ENCODE peak calls at places on chromosomes 11 and 22, in six cellular contexts. One of them, this sample, is unnamed.

GRCh38 chr11:116180806-116181600 is 591.8 kb downstream of the BUD13 start:
- DNase-seq in HAP-1: no peak
- DNase-seq in fibroblast of mammary gland: no peak
- DNase-seq in naive thymus-derived CD4-positive, alpha-beta T cell: no peak
- DNase-seq in aorta: no peak
- DNase-seq in Caco-2: peak
- DNase-seq in this sample: no peak

GRCh38 chr11:122727101-122727929 is 71.8 kb downstream of the UBASH3B start:
- DNase-seq in aorta: no peak
- DNase-seq in HAP-1: no peak
- DNase-seq in fibroblast of mammary gland: no peak
- DNase-seq in Caco-2: no peak
- DNase-seq in naive thymus-derived CD4-positive, alpha-beta T cell: peak
- DNase-seq in this sample: no peak

GRCh38 chr11:64884019-64884418 is 5.6 kb upstream of the EHD1 start:
- DNase-seq in Caco-2: no peak
- DNase-seq in aorta: no peak
- DNase-seq in naive thymus-derived CD4-positive, alpha-beta T cell: no peak
- DNase-seq in HAP-1: no peak
- DNase-seq in fibroblast of mammary gland: no peak
- DNase-seq in this sample: no peak

GRCh38 chr11:21514298-21514697 is 678.6 kb upstream of the ANO5 start:
- DNase-seq in aorta: no peak
- DNase-seq in naive thymus-derived CD4-positive, alpha-beta T cell: no peak
- DNase-seq in Caco-2: no peak
- DNase-seq in HAP-1: no peak
- DNase-seq in fibroblast of mammary gland: no peak
- DNase-seq in this sample: peak

GRCh38 chr11:1305063-1305495 is 4.4 kb downstream of the TOLLIP start:
- DNase-seq in Caco-2: no peak
- DNase-seq in aorta: no peak
- DNase-seq in fibroblast of mammary gland: no peak
- DNase-seq in HAP-1: no peak
- DNase-seq in naive thymus-derived CD4-positive, alpha-beta T cell: no peak
- DNase-seq in this sample: no peak

GRCh38 chr11:27699926-27700350 is 317 bp downstream of the BDNF start:
- DNase-seq in Caco-2: no peak
- DNase-seq in fibroblast of mammary gland: no peak
- DNase-seq in HAP-1: no peak
- DNase-seq in aorta: no peak
- DNase-seq in naive thymus-derived CD4-positive, alpha-beta T cell: no peak
- DNase-seq in this sample: no peak

GRCh38 chr11:82975882-82976281 is 74.3 kb downstream of the DDIAS start:
- DNase-seq in HAP-1: peak
- DNase-seq in Caco-2: no peak
- DNase-seq in fibroblast of mammary gland: no peak
- DNase-seq in aorta: no peak
- DNase-seq in naive thymus-derived CD4-positive, alpha-beta T cell: no peak
- DNase-seq in this sample: no peak

GRCh38 chr11:125494987-125495725 is 909 bp downstream of the FEZ1 start:
- DNase-seq in HAP-1: peak
- DNase-seq in Caco-2: no peak
- DNase-seq in fibroblast of mammary gland: peak
- DNase-seq in naive thymus-derived CD4-positive, alpha-beta T cell: peak
- DNase-seq in aorta: peak
- DNase-seq in this sample: peak

GRCh38 chr11:121336279-121336947 is 43.8 kb downstream of the SC5D start:
- DNase-seq in Caco-2: no peak
- DNase-seq in HAP-1: no peak
- DNase-seq in fibroblast of mammary gland: no peak
- DNase-seq in naive thymus-derived CD4-positive, alpha-beta T cell: no peak
- DNase-seq in aorta: no peak
- DNase-seq in this sample: no peak

GRCh38 chr11:10579700-10580099 is 11.2 kb upstream of the LYVE1 start:
- DNase-seq in naive thymus-derived CD4-positive, alpha-beta T cell: no peak
- DNase-seq in HAP-1: no peak
- DNase-seq in fibroblast of mammary gland: no peak
- DNase-seq in aorta: no peak
- DNase-seq in Caco-2: no peak
- DNase-seq in this sample: no peak

GRCh38 chr11:111367411-111368284 is 11.4 kb downstream of the POU2AF1 start:
- DNase-seq in fibroblast of mammary gland: no peak
- DNase-seq in Caco-2: no peak
- DNase-seq in aorta: no peak
- DNase-seq in naive thymus-derived CD4-positive, alpha-beta T cell: no peak
- DNase-seq in HAP-1: no peak
- DNase-seq in this sample: no peak

GRCh38 chr22:32067613-32068012 is 24.6 kb downstream of the SLC5A1 start:
- DNase-seq in fibroblast of mammary gland: no peak
- DNase-seq in Caco-2: no peak
- DNase-seq in naive thymus-derived CD4-positive, alpha-beta T cell: no peak
- DNase-seq in HAP-1: no peak
- DNase-seq in aorta: no peak
- DNase-seq in this sample: no peak

GRCh38 chr11:128467610-128468041 is 119.7 kb downstream of the ETS1 start:
- DNase-seq in fibroblast of mammary gland: peak
- DNase-seq in aorta: peak
- DNase-seq in HAP-1: no peak
- DNase-seq in naive thymus-derived CD4-positive, alpha-beta T cell: no peak
- DNase-seq in Caco-2: peak
- DNase-seq in this sample: no peak

GRCh38 chr22:42282252-42282942 is 11.9 kb upstream of the TCF20 start:
- DNase-seq in aorta: peak
- DNase-seq in Caco-2: peak
- DNase-seq in naive thymus-derived CD4-positive, alpha-beta T cell: no peak
- DNase-seq in HAP-1: no peak
- DNase-seq in fibroblast of mammary gland: no peak
- DNase-seq in this sample: peak

GRCh38 chr11:29293825-29294224 is 723.0 kb downstream of the KCNA4 start:
- DNase-seq in fibroblast of mammary gland: peak
- DNase-seq in naive thymus-derived CD4-positive, alpha-beta T cell: no peak
- DNase-seq in HAP-1: no peak
- DNase-seq in Caco-2: no peak
- DNase-seq in aorta: no peak
- DNase-seq in this sample: no peak

GRCh38 chr11:44912270-44912987 is 38.3 kb downstream of the TP53I11 start:
- DNase-seq in fibroblast of mammary gland: no peak
- DNase-seq in naive thymus-derived CD4-positive, alpha-beta T cell: no peak
- DNase-seq in aorta: no peak
- DNase-seq in Caco-2: no peak
- DNase-seq in HAP-1: no peak
- DNase-seq in this sample: peak

GRCh38 chr11:64500176-64501013 is 90.6 kb upstream of the SLC22A12 start:
- DNase-seq in HAP-1: no peak
- DNase-seq in Caco-2: no peak
- DNase-seq in aorta: no peak
- DNase-seq in fibroblast of mammary gland: peak
- DNase-seq in naive thymus-derived CD4-positive, alpha-beta T cell: no peak
- DNase-seq in this sample: no peak

GRCh38 chr11:85752201-85752889 is 58.6 kb downstream of the SYTL2 start:
- DNase-seq in Caco-2: no peak
- DNase-seq in aorta: no peak
- DNase-seq in fibroblast of mammary gland: no peak
- DNase-seq in naive thymus-derived CD4-positive, alpha-beta T cell: no peak
- DNase-seq in HAP-1: no peak
- DNase-seq in this sample: no peak

GRCh38 chr11:95419915-95420314 is 188.9 kb upstream of the SESN3 start:
- DNase-seq in HAP-1: no peak
- DNase-seq in naive thymus-derived CD4-positive, alpha-beta T cell: no peak
- DNase-seq in fibroblast of mammary gland: peak
- DNase-seq in aorta: no peak
- DNase-seq in Caco-2: no peak
- DNase-seq in this sample: no peak

DNA sequence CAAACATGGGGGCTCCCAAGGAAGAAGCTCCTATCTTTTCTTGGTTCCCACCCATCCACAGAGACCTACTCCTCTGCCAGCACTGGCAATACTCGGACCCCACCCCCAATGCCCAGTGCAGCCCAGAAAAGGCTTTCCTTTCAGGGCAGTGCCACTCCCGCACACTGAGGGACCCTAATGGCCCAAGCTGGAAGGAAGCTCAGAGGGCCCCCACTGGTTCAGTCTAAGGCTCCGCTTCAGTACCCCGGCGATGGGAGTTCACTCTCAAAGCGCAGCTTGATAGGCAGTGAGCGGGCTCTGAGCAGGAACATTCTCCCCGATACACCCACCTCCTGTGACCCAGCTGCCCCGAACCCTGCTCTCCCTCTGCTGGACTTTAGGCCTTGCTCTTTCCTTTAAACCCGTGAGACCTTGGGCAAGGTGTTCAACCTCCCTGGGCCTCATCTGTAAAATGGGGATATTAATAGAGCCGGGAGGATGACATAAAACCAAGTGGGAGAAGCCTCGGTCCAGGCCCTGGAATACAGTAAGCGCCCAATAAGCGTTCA is 48.4 kb downstream of the CHRDL2 start:
- DNase-seq in naive thymus-derived CD4-positive, alpha-beta T cell: no peak
- DNase-seq in fibroblast of mammary gland: no peak
- DNase-seq in aorta: peak
- DNase-seq in HAP-1: no peak
- DNase-seq in Caco-2: peak
- DNase-seq in this sample: peak
- H3K4me3 ChIP-seq in naive thymus-derived CD4-positive, alpha-beta T cell: no peak
- H3K4me3 ChIP-seq in fibroblast of mammary gland: no peak
- H3K4me3 ChIP-seq in aorta: peak
- H3K4me3 ChIP-seq in HAP-1: no peak
- H3K4me3 ChIP-seq in Caco-2: no peak
- H3K4me3 ChIP-seq in this sample: peak

GRCh38 chr11:5597953-5598352 is 1.5 kb downstream of the TRIM6 start:
- DNase-seq in fibroblast of mammary gland: no peak
- DNase-seq in aorta: no peak
- DNase-seq in HAP-1: no peak
- DNase-seq in naive thymus-derived CD4-positive, alpha-beta T cell: no peak
- DNase-seq in Caco-2: no peak
- DNase-seq in this sample: no peak
- H3K4me3 ChIP-seq in fibroblast of mammary gland: no peak
- H3K4me3 ChIP-seq in aorta: peak
- H3K4me3 ChIP-seq in HAP-1: peak
- H3K4me3 ChIP-seq in naive thymus-derived CD4-positive, alpha-beta T cell: no peak
- H3K4me3 ChIP-seq in Caco-2: no peak
- H3K4me3 ChIP-seq in this sample: no peak

GRCh38 chr22:50182176-50183081 is 3.3 kb upstream of the TRABD start:
- DNase-seq in naive thymus-derived CD4-positive, alpha-beta T cell: no peak
- DNase-seq in fibroblast of mammary gland: no peak
- DNase-seq in HAP-1: no peak
- DNase-seq in aorta: peak
- DNase-seq in Caco-2: no peak
- DNase-seq in this sample: no peak

GRCh38 chr22:50185384-50186087 is at the start of gene TRABD:
- DNase-seq in fibroblast of mammary gland: peak
- DNase-seq in naive thymus-derived CD4-positive, alpha-beta T cell: peak
- DNase-seq in HAP-1: peak
- DNase-seq in aorta: peak
- DNase-seq in Caco-2: peak
- DNase-seq in this sample: peak

GRCh38 chr22:50183141-50183971 is 2.4 kb upstream of the TRABD start:
- DNase-seq in naive thymus-derived CD4-positive, alpha-beta T cell: no peak
- DNase-seq in Caco-2: no peak
- DNase-seq in HAP-1: no peak
- DNase-seq in aorta: peak
- DNase-seq in fibroblast of mammary gland: no peak
- DNase-seq in this sample: no peak

GRCh38 chr22:50184541-50185383 is 951 bp upstream of the TRABD start:
- DNase-seq in HAP-1: no peak
- DNase-seq in aorta: no peak
- DNase-seq in fibroblast of mammary gland: no peak
- DNase-seq in naive thymus-derived CD4-positive, alpha-beta T cell: no peak
- DNase-seq in Caco-2: no peak
- DNase-seq in this sample: peak

DNA sequence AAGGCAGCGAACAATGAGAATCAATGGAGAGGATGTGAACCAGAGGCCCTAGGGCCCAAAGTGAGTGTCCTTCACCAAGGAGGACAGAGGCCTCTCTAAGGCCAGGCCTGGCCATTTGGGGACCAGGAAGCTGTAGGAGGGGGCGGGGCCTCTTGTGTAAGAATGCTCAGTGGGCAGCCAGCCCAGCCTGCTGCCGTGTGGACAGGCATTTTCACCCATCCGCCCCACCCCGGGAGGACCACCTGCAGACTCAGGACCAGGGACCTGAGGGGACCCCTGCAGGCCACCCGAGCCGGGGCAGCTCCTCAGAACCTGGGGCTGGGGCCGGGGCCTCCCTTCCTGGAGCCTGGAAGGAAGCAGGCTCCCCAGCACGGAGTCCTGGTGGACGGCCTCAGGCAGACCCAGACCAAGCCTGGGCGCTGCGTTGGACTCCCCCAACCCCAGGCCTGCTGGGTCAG is 1.7 kb upstream of the TRABD start:
- DNase-seq in aorta: peak
- DNase-seq in naive thymus-derived CD4-positive, alpha-beta T cell: no peak
- DNase-seq in fibroblast of mammary gland: peak
- DNase-seq in Caco-2: no peak
- DNase-seq in HAP-1: no peak
- DNase-seq in this sample: peak
- H3K4me3 ChIP-seq in aorta: no peak
- H3K4me3 ChIP-seq in naive thymus-derived CD4-positive, alpha-beta T cell: no peak
- H3K4me3 ChIP-seq in fibroblast of mammary gland: no peak
- H3K4me3 ChIP-seq in Caco-2: no peak
- H3K4me3 ChIP-seq in HAP-1: no peak
- H3K4me3 ChIP-seq in this sample: no peak

DNA sequence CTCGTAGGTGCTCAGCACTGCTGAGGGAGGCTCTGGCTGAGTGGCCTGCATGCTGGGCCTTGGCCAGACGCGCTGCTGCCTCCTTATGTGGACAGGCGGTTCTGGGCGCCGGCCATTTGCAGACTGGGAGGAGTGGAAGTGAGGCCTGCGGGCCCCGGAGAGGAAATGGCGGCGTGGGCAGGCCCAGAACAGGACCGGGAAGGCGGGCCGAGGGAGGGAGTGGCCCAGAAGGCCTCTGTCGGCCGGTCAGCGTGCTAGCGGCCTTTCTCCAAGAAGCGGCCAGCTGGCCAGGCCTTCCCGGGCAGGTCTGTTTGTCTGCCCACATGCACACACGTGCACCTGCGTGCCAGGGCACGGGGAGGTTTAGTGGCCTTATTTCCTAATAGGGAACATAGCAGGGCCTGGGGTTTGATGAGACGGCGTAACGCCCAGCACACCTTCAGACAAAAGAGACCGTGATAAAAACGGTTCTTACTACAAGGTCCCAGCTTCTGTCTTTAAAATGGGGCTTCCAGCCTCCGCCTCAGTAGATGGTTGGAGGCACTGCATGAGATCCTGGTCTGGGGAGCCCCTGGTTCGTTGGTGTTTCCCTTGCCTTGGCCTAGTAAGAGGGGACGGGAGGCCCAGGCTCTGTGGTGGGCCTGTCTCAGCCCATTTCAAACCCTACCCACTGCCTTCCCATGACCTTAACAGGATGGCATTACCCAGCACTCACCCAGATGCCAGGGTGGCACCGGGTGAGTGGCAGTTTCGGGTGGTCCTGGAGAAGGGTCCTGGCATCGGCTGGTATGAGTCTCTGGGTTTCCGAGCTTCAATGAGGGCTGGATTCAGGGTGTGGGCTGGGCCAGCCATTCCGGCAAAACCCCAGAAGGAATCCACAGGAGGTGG is 65.1 kb upstream of the PPARA start:
- DNase-seq in HAP-1: no peak
- DNase-seq in fibroblast of mammary gland: peak
- DNase-seq in aorta: peak
- DNase-seq in naive thymus-derived CD4-positive, alpha-beta T cell: no peak
- DNase-seq in Caco-2: peak
- DNase-seq in this sample: no peak
- H3K4me3 ChIP-seq in HAP-1: no peak
- H3K4me3 ChIP-seq in fibroblast of mammary gland: peak
- H3K4me3 ChIP-seq in aorta: no peak
- H3K4me3 ChIP-seq in naive thymus-derived CD4-positive, alpha-beta T cell: no peak
- H3K4me3 ChIP-seq in Caco-2: peak
- H3K4me3 ChIP-seq in this sample: no peak

This sample was measured in H7.